ENCODE peak calls at places on chromosomes 13 and 19, in five cellular contexts. Z is Peyer's patch, X is foreskin fibroblast, Y is lung, V is ovary. U is an unnamed sample.

GRCh38 chr19:53160350-53160749 is 1.5 kb upstream of the ZNF347 start:
- DNase-seq in Z (no peak), Y (no peak), V (no peak), X (peak), U (no peak)

GRCh38 chr13:86446311-86446710 is 647.1 kb upstream of the SLITRK6 start:
- DNase-seq in Z (no peak), V (no peak), Y (no peak), X (no peak), U (peak)

GRCh38 chr13:25886438-25887214 is 165.2 kb downstream of the SHISA2 start:
- DNase-seq in Y (no peak), Z (no peak), V (no peak), X (peak), U (no peak)

GRCh38 chr19:31448221-31448657 is 99.0 kb upstream of the TSHZ3 start:
- DNase-seq in V (peak), Y (peak), X (peak), Z (peak), U (no peak)

GRCh38 chr13:95267662-95268369 is 33.4 kb downstream of the ABCC4 start:
- DNase-seq in X (peak), V (no peak), Z (no peak), Y (no peak), U (no peak)

GRCh38 chr13:64272681-64273080 is 2857.0 kb upstream of the PCDH20 start:
- DNase-seq in X (no peak), Y (no peak), Z (no peak), V (no peak), U (no peak)

GRCh38 chr19:41569481-41570150 is 6.3 kb upstream of the CEACAM21 start:
- DNase-seq in Z (no peak), Y (no peak), V (no peak), X (no peak), U (no peak)

GRCh38 chr13:98142427-98143156 is at the start of gene FARP1:
- DNase-seq in X (peak), V (peak), Y (peak), Z (peak), U (peak)

GRCh38 chr19:39834287-39834841 is 402 bp upstream of the DYRK1B start:
- DNase-seq in Y (no peak), V (no peak), Z (no peak), X (no peak), U (no peak)

GRCh38 chr13:39942901-39943273 is 287.4 kb downstream of the COG6 start:
- DNase-seq in Y (peak), V (peak), Z (peak), X (peak), U (peak)

GRCh38 chr19:41587101-41587837 is 11.3 kb downstream of the CEACAM21 start:
- DNase-seq in X (no peak), V (no peak), Y (no peak), Z (no peak), U (no peak)

GRCh38 chr13:108000998-108001397 is 214.3 kb downstream of the LIG4 start:
- DNase-seq in Y (no peak), V (no peak), X (no peak), Z (no peak), U (no peak)

GRCh38 chr13:107999751-108000150 is 215.6 kb downstream of the LIG4 start:
- DNase-seq in Z (no peak), Y (no peak), X (no peak), V (no peak), U (no peak)

GRCh38 chr13:108006619-108007018 is 208.7 kb downstream of the LIG4 start:
- DNase-seq in Z (no peak), V (no peak), X (no peak), Y (no peak), U (no peak)

GRCh38 chr13:108005231-108005630 is 210.1 kb downstream of the LIG4 start:
- DNase-seq in Y (no peak), Z (no peak), X (no peak), V (no peak), U (no peak)

DNA sequence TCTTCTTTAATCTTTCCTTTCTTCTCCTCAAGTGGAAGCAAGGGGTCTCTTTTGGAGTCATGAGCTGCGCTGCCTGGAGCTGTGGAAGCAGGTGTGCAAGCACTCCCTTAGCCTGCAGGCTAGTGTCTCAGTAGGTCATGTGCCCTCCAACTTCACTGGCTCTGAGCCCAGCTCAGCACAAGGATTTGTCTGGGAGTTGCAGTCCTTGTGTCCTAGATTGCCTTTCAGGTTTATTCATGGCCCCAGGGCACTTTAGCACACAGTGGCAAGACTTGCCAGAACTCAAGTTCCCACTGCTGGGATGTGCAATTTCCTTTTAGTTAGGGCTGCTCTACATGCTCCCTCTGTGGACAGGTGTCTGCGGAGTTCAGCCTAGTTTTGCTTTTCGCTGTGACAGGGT is 211.7 kb downstream of the LIG4 start:
- DNase-seq in Y (no peak), V (no peak), Z (no peak), X (no peak), U (peak)
- TF ChIP-seq CTCF in Y (no peak), V (no peak), Z (no peak), X (no peak), U (no peak)

GRCh38 chr19:56222901-56223300 is 20.8 kb downstream of the ZSCAN5C start:
- DNase-seq in Y (no peak), V (no peak), X (no peak), Z (no peak), U (no peak)
- TF ChIP-seq CTCF in Y (no peak), V (no peak), X (no peak), Z (no peak), U (peak)

GRCh38 chr13:109904218-109904617 is 117.8 kb upstream of the IRS2 start:
- DNase-seq in Y (no peak), X (no peak), Z (no peak), V (no peak), U (peak)
- TF ChIP-seq CTCF in Y (no peak), X (no peak), Z (no peak), V (no peak), U (peak)

GRCh38 chr19:46404884-46405658 is 8.3 kb downstream of the CCDC8 start:
- DNase-seq in Y (no peak), Z (no peak), V (peak), X (peak), U (peak)
- TF ChIP-seq CTCF in Y (no peak), Z (no peak), V (peak), X (no peak), U (peak)

GRCh38 chr13:80359459-80360297 is 18.8 kb upstream of the SPRY2 start:
- DNase-seq in Y (no peak), V (no peak), Z (no peak), X (no peak), U (peak)
- TF ChIP-seq CTCF in Y (no peak), V (no peak), Z (no peak), X (no peak), U (no peak)

GRCh38 chr19:17859533-17860330 is at the start of gene RPL18A:
- DNase-seq in V (peak), X (peak), Z (peak), Y (peak), U (peak)
- TF ChIP-seq CTCF in V (peak), X (peak), Z (peak), Y (peak), U (peak)

U was measured in neural progenitor cell.